ENCODE peak calls at places on chromosomes 13 and 19, in seven cellular contexts. H is upper lobe of right lung, L is A549, E is cardiac fibroblast, B is AG09309, C is IMR-90, S is ovary. O is an unnamed sample.

GRCh38 chr19:5489511-5489910 is 34.3 kb downstream of the ZNRF4 start:
- DNase-seq in H (no peak), L (no peak), E (no peak), B (no peak), C (no peak), S (no peak), O (no peak)

GRCh38 chr19:37966211-37967072 is 59.4 kb downstream of the SIPA1L3 start:
- DNase-seq in H (peak), L (no peak), E (no peak), B (no peak), C (peak), S (no peak), O (no peak)

GRCh38 chr19:48341006-48341405 is 15.7 kb downstream of the EMP3 start:
- DNase-seq in H (no peak), L (no peak), E (no peak), B (no peak), C (peak), S (no peak), O (no peak)

GRCh38 chr19:17036640-17037039 is 10.0 kb upstream of the CPAMD8 start:
- DNase-seq in H (no peak), L (no peak), E (no peak), B (no peak), C (no peak), S (no peak), O (no peak)

GRCh38 chr13:105778196-105778595 is 757.3 kb downstream of the EFNB2 start:
- DNase-seq in H (no peak), L (no peak), E (peak), B (no peak), C (peak), S (no peak), O (no peak)

GRCh38 chr13:70668293-70668692 is 560.0 kb upstream of the KLHL1 start:
- DNase-seq in H (no peak), L (no peak), E (no peak), B (no peak), C (no peak), S (no peak), O (no peak)

GRCh38 chr19:54470991-54471782 is 1.9 kb downstream of the CDC42EP5 start:
- DNase-seq in H (no peak), L (no peak), E (no peak), B (no peak), C (no peak), S (peak), O (peak)

GRCh38 chr19:47179643-47180310 is 49.1 kb downstream of the SAE1 start:
- DNase-seq in H (no peak), L (no peak), E (no peak), B (no peak), C (no peak), S (no peak), O (peak)

GRCh38 chr13:32225494-32225931 is 89.7 kb downstream of the ZAR1L start:
- DNase-seq in H (no peak), L (no peak), E (peak), B (peak), C (peak), S (no peak), O (no peak)

GRCh38 chr13:57877596-57877995 is 246.1 kb downstream of the PCDH17 start:
- DNase-seq in H (no peak), L (no peak), E (no peak), B (no peak), C (no peak), S (no peak), O (no peak)

GRCh38 chr13:98775386-98775785 is 22.9 kb upstream of the SLC15A1 start:
- DNase-seq in H (no peak), L (no peak), E (no peak), B (no peak), C (no peak), S (no peak), O (no peak)

GRCh38 chr13:32587774-32588165 is 1.5 kb downstream of the PDS5B start:
- DNase-seq in H (no peak), L (no peak), E (no peak), B (no peak), C (peak), S (no peak), O (no peak)

GRCh38 chr13:24274452-24274971 is 34.9 kb upstream of the C1QTNF9 start:
- DNase-seq in H (peak), L (no peak), E (peak), B (no peak), C (peak), S (peak), O (no peak)

GRCh38 chr13:50810998-50811397 is 32.5 kb downstream of the DLEU7 start:
- DNase-seq in H (no peak), L (no peak), E (no peak), B (no peak), C (no peak), S (no peak), O (no peak)

GRCh38 chr19:281156-281853 is 9.9 kb downstream of the PLPP2 start:
- DNase-seq in H (peak), L (no peak), E (no peak), B (no peak), C (no peak), S (no peak), O (no peak)

GRCh38 chr13:98838776-98839175 is 86.3 kb upstream of the SLC15A1 start:
- DNase-seq in H (no peak), L (no peak), E (no peak), B (no peak), C (peak), S (no peak), O (no peak)

GRCh38 chr19:55391191-55391670 is 5.5 kb downstream of the RPL28 start:
- DNase-seq in H (no peak), L (no peak), E (no peak), B (no peak), C (no peak), S (no peak), O (no peak)

GRCh38 chr13:24745861-24746617 is 17.9 kb upstream of the RNF17 start:
- DNase-seq in H (no peak), L (no peak), E (no peak), B (no peak), C (no peak), S (no peak), O (no peak)

GRCh38 chr19:4058696-4059492 is 7.8 kb downstream of the ZBTB7A start:
- DNase-seq in H (no peak), L (no peak), E (no peak), B (no peak), C (no peak), S (peak), O (peak)

GRCh38 chr19:57803594-57804325 is 11.0 kb downstream of the ZNF552 start:
- DNase-seq in H (peak), L (no peak), E (peak), B (peak), C (peak), S (peak), O (peak)

GRCh38 chr19:45321848-45322247 is 827 bp downstream of the CKM start:
- DNase-seq in H (no peak), L (no peak), E (no peak), B (no peak), C (no peak), S (no peak), O (no peak)

GRCh38 chr13:39484506-39485313 is 118.3 kb downstream of the LHFPL6 start:
- DNase-seq in H (no peak), L (no peak), E (peak), B (peak), C (peak), S (no peak), O (no peak)

DNA sequence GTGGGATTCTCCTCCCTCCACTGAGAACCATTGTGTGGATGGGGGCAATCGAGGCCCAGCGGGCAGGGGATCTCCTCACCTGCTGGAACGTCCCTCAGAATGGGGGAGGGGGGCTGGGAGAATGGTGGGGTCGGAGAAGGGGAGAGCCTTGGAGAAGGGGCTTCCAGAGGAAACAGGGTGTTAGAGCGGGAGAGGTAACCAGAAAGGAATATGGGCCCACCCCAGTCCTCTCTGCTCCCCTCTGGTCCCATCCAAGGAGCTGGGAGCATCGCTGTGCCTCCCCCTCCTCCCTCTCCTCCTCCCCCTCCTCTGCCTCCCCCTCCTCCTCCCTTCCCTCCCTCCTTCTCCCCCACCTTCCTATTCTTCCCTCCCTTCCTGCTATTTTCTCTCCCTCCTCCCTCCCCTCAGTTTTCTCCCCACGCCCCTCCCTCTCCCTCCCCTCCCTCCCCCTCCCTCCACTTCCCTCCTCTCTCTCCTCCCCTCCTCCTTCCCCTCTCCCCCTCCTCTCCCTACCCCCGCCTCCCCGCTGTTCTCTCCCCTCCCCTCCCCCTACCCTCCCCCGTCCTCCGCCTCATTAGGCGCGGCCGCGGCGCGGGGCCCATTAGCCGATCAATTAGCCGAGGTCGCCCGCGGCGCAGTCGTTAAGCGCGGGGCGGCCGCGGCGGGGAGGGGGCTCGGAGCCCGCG is 15.5 kb downstream of the TLE5 start:
- DNase-seq in H (no peak), L (no peak), E (peak), B (no peak), C (no peak), S (peak), O (no peak)
- H3K4me3 ChIP-seq in H (peak), L (peak), E (no peak), B (no peak), C (no peak), S (peak), O (no peak)

GRCh38 chr13:19742651-19743050 is 40.1 kb downstream of the PSPC1 start:
- DNase-seq in H (no peak), L (no peak), E (no peak), B (no peak), C (no peak), S (no peak), O (no peak)
- H3K4me3 ChIP-seq in H (no peak), L (no peak), E (no peak), B (no peak), C (no peak), S (no peak), O (no peak)

GRCh38 chr19:19538767-19539166 is 702 bp downstream of the CILP2 start:
- DNase-seq in H (no peak), L (no peak), E (peak), B (no peak), C (no peak), S (no peak), O (no peak)

GRCh38 chr19:19541572-19541971 is 3.5 kb downstream of the CILP2 start:
- DNase-seq in H (no peak), L (no peak), E (no peak), B (no peak), C (no peak), S (no peak), O (no peak)

GRCh38 chr19:19539738-19540703 is 2.0 kb downstream of the CILP2 start:
- DNase-seq in H (peak), L (peak), E (peak), B (no peak), C (peak), S (peak), O (peak)

GRCh38 chr19:19542507-19542906 is 4.4 kb downstream of the CILP2 start:
- DNase-seq in H (no peak), L (no peak), E (no peak), B (no peak), C (no peak), S (no peak), O (no peak)

DNA sequence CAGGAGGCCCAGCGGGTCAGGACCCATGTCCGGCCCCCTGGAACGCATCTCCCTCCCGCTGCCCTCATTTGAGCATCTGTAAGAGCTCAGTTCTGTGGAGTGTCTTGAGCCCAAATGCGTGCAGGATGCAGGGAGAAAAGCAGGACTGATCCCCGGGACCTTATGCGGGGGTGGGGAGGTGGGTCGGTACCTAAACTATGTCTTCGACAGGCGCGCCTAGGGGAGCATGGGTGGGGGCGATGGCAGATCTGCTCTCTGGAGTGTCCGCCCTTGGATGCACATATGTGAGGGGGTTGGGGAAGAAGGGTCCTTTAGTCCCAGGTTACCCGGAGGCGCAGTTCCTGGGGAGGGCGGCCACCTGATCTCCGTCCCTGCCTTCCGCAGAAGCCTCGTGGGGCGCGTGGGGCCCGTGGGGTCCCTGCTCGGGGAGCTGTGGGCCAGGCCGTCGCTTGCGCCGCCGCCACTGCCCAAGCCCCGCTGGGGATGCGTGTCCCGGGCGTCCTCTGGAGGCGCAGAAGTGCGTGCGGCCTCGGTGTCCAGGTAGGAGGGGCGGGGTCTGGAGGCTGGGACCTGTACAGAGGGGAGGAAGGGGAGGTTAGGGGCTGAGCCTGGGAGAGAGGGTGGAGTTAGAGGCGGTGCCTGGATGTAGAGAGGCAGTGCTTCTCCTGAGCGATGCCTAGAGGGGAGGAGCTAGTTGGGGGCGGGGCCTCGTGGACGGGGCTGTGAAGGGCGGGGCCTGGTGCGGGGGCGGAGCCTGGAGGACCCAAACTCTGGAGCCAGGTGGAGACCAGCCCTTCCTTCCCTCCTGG is 2.8 kb downstream of the CILP2 start:
- DNase-seq in H (peak), L (peak), E (peak), B (no peak), C (no peak), S (peak), O (peak)
- H3K4me3 ChIP-seq in H (peak), L (no peak), E (no peak), B (no peak), C (no peak), S (no peak), O (no peak)

DNA sequence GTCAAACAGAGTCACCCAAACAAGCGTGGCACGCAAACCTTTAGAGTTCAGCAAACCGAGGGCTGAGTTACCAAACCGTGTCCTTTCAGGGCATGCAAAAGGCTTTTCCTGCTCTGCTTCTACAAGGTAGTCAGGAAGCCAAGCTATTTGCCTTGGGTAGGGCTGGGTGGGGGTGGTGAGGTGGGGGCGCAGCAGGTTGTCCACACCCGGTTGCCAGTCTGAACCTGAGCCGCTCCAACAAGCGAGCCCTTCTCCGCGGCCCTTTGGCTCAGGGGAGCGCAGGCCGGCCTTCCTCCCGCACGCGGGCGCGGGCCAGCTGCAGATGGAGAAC is 347 bp upstream of the CLDN10 start:
- DNase-seq in H (no peak), L (no peak), E (no peak), B (no peak), C (no peak), S (no peak), O (no peak)
- H3K4me3 ChIP-seq in H (no peak), L (no peak), E (no peak), B (no peak), C (no peak), S (no peak), O (no peak)

DNA sequence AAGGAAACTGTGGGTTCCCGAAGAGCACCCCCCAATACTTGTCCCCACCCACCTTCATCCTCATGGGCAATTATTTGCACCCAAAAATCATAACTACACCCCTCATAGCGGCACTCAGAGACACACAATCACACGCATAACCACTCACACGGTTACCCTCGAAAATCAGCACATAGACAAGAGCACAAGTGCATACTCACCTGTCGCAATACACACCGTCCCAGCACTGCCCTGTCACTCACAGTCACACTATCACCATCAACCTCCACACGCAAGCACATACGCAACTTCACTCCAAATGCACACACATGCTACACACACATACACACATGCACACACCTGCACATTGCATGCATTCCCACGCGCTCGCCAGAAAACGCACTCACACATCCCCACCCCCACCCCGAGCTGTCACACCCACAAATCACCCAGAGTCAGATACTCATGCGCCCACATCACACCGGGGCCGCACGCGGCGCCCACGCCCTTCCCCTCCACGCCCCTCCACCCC is 535 bp downstream of the COL5A3 start:
- DNase-seq in H (no peak), L (no peak), E (peak), B (no peak), C (no peak), S (no peak), O (no peak)
- H3K4me3 ChIP-seq in H (peak), L (peak), E (peak), B (peak), C (peak), S (peak), O (no peak)

GRCh38 chr19:34178276-34178614 is 5.9 kb downstream of the LSM14A start:
- DNase-seq in H (no peak), L (no peak), E (no peak), B (no peak), C (no peak), S (no peak), O (no peak)
- H3K4me3 ChIP-seq in H (peak), L (no peak), E (no peak), B (no peak), C (no peak), S (no peak), O (no peak)

O was measured in mucosa of descending colon.